ENCODE peak calls at places on chromosomes 1 and 21, in four cellular contexts. One of them, this sample, is unnamed.

GRCh38 chr21:23281917-23282316 is 2283.7 kb downstream of the NCAM2 start:
- DNase-seq in K562: no peak
- DNase-seq in A549: no peak
- DNase-seq in H1: no peak
- DNase-seq in this sample: no peak

GRCh38 chr1:43890815-43891214 is 42.8 kb upstream of the ARTN start:
- DNase-seq in A549: no peak
- DNase-seq in K562: no peak
- DNase-seq in H1: no peak
- DNase-seq in this sample: no peak

GRCh38 chr1:235887676-235888075 is 21.0 kb upstream of the LYST start:
- DNase-seq in A549: no peak
- DNase-seq in K562: no peak
- DNase-seq in H1: no peak
- DNase-seq in this sample: no peak

GRCh38 chr1:171740987-171741871 is 636 bp downstream of the VAMP4 start:
- DNase-seq in A549: peak; percentile 25
- DNase-seq in K562: peak; percentile 70
- DNase-seq in H1: no peak
- DNase-seq in this sample: peak; percentile 36

GRCh38 chr1:160376525-160377131 is 9.8 kb downstream of the NHLH1 start:
- DNase-seq in H1: no peak
- DNase-seq in K562: peak; percentile 72
- DNase-seq in A549: peak; percentile 65
- DNase-seq in this sample: peak; percentile 58

GRCh38 chr1:67429011-67429527 is 1.1 kb downstream of the SERBP1 start:
- DNase-seq in A549: no peak
- DNase-seq in H1: no peak
- DNase-seq in K562: peak; percentile 31
- DNase-seq in this sample: no peak

GRCh38 chr21:21851657-21852056 is 853.4 kb downstream of the NCAM2 start:
- DNase-seq in H1: no peak
- DNase-seq in A549: no peak
- DNase-seq in K562: no peak
- DNase-seq in this sample: no peak

GRCh38 chr1:225653463-225654276 is 747 bp upstream of the ENAH start:
- DNase-seq in K562: no peak
- DNase-seq in H1: no peak
- DNase-seq in A549: peak; percentile 51
- DNase-seq in this sample: peak; percentile 45

GRCh38 chr1:1004780-1005697 is 5.1 kb upstream of the HES4 start:
- DNase-seq in H1: no peak
- DNase-seq in A549: no peak
- DNase-seq in K562: peak; percentile 72
- DNase-seq in this sample: no peak

GRCh38 chr1:110484801-110485200 is 33.9 kb downstream of the PROK1 start:
- DNase-seq in A549: no peak
- DNase-seq in K562: no peak
- DNase-seq in H1: no peak
- DNase-seq in this sample: no peak

GRCh38 chr1:202107801-202108731 is 14.7 kb upstream of the GPR37L1 start:
- DNase-seq in K562: peak; percentile 49
- DNase-seq in H1: no peak
- DNase-seq in A549: peak; percentile 59
- DNase-seq in this sample: no peak

GRCh38 chr1:202104073-202104472 is 18.6 kb upstream of the GPR37L1 start:
- DNase-seq in K562: no peak
- DNase-seq in H1: no peak
- DNase-seq in A549: no peak
- DNase-seq in this sample: no peak

GRCh38 chr1:202106340-202107284 is 16.1 kb upstream of the GPR37L1 start:
- DNase-seq in A549: peak; percentile 58
- DNase-seq in H1: no peak
- DNase-seq in K562: peak; percentile 92
- DNase-seq in this sample: no peak

GRCh38 chr1:202107321-202107761 is 15.4 kb upstream of the GPR37L1 start:
- DNase-seq in K562: no peak
- DNase-seq in H1: no peak
- DNase-seq in A549: no peak
- DNase-seq in this sample: no peak

DNA sequence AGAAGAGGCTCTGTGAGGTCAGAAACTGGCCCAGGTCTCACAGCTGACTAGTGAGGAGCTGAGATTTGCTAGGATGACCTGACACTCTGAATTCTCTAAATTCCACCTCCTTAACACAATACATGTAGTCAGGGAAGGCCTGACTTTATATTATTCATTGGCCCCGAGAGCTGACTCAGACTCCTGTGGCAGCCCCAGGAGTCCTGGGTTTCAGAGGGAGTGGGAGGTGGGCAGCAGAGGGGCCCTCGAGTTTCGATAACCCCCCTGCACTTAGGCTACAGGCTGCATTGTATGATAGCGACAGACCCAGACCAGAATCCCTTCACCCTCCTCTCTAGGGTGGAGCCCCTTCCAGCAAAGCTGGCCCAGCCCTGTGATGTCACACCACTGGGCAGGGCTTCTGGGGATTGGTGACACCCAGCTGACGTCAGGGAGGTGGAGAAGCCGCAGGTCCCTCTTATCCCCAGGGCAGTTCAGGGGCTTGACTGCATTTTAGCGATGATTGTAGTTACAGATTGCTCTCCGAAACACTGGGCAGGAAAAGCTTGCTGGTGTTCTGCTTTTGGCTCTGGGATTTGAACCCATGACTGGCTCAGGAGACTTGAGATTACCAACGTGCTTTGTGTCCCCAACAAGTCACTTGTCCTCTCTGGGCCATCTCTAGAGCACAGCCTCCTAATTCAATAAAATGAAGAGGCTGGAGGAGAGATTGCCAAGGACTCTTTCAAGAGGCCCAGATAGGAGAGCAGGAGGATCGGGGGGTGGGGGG is 17.0 kb upstream of the GPR37L1 start:
- DNase-seq in H1: peak; percentile 58
- DNase-seq in A549: peak; percentile 91
- DNase-seq in K562: peak; percentile 96
- DNase-seq in this sample: no peak
- TF ChIP-seq RNF2 in H1: no peak
- TF ChIP-seq RNF2 in A549: no peak
- TF ChIP-seq RNF2 in K562: no peak
- TF ChIP-seq RNF2 in this sample: no peak

GRCh38 chr1:169546087-169546995 is 39.9 kb downstream of the F5 start:
- DNase-seq in A549: no peak
- DNase-seq in H1: no peak
- DNase-seq in K562: peak; percentile 33
- DNase-seq in this sample: peak; percentile 66
- TF ChIP-seq RNF2 in A549: no peak
- TF ChIP-seq RNF2 in H1: no peak
- TF ChIP-seq RNF2 in K562: no peak
- TF ChIP-seq RNF2 in this sample: no peak

DNA sequence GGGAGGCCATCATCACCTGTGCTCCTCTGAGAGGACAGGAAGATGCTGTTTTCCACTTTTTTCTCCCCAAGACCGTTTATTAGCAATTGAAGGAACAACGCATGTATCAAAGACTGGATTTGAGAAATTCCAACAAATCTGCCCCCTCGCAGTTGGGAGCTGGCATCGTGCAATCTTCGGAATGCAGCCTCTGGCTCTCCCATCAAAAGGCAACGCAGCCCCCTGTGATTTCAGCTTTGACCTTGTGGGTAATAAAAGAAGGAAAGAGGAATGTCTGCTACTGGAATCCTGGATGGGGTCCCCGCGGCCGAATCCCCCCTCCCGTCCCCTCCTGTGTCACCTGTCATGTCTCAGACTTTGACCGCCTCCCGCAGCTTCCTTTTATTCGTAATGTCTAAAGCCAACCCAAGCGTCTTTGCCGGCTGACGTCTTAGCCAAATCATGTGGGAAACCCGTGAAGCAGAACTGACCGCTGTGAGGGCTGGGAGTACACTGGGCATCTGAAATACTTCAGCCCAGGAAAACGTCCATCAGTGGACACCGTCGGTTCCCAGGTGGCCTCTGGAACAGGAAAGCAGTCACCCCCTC is 101.5 kb downstream of the WDR4 start:
- DNase-seq in A549: no peak
- DNase-seq in H1: no peak
- DNase-seq in K562: no peak
- DNase-seq in this sample: no peak
- TF ChIP-seq RNF2 in A549: no peak
- TF ChIP-seq RNF2 in H1: no peak
- TF ChIP-seq RNF2 in K562: no peak
- TF ChIP-seq RNF2 in this sample: no peak

GRCh38 chr1:59545830-59546229 is 248.9 kb downstream of the FGGY start:
- DNase-seq in A549: no peak
- DNase-seq in K562: no peak
- DNase-seq in H1: no peak
- DNase-seq in this sample: no peak
- TF ChIP-seq RNF2 in A549: no peak
- TF ChIP-seq RNF2 in K562: no peak
- TF ChIP-seq RNF2 in H1: no peak
- TF ChIP-seq RNF2 in this sample: no peak

GRCh38 chr1:197911857-197912696 is 5.1 kb upstream of the LHX9 start:
- DNase-seq in K562: no peak
- DNase-seq in A549: no peak
- DNase-seq in H1: no peak
- DNase-seq in this sample: no peak
- TF ChIP-seq RNF2 in K562: no peak
- TF ChIP-seq RNF2 in A549: no peak
- TF ChIP-seq RNF2 in H1: no peak
- TF ChIP-seq RNF2 in this sample: no peak

GRCh38 chr1:118928739-118929554 is 59.2 kb downstream of the TBX15 start:
- DNase-seq in K562: peak; percentile 18
- DNase-seq in H1: no peak
- DNase-seq in A549: no peak
- DNase-seq in this sample: peak; percentile 41
- TF ChIP-seq RNF2 in K562: no peak
- TF ChIP-seq RNF2 in H1: no peak
- TF ChIP-seq RNF2 in A549: no peak
- TF ChIP-seq RNF2 in this sample: no peak

This sample was measured in HepG2.